ENCODE peak calls at places on chromosomes 6 and 20, in six cellular contexts. I is dorsolateral prefrontal cortex; P is CD8-positive, alpha-beta T cell; K is retinal pigment epithelial cell; E is A673; W is cardiac muscle cell. Z is an unnamed sample.

GRCh38 chr6:4355241-4355640 is 219.9 kb upstream of the ECI2 start:
- DNase-seq in K (peak), E (peak), I (no peak), P (no peak), W (peak), Z (peak)

GRCh38 chr6:6863957-6864639 is 243.7 kb upstream of the RREB1 start:
- DNase-seq in E (no peak), P (no peak), I (no peak), W (no peak), K (no peak), Z (no peak)

GRCh38 chr6:45845546-45845945 is 170.1 kb downstream of the CLIC5 start:
- DNase-seq in K (peak), P (no peak), E (peak), W (peak), I (no peak), Z (peak)

GRCh38 chr6:53587291-53587690 is 42.4 kb upstream of the GCLC start:
- DNase-seq in W (no peak), I (no peak), P (no peak), E (no peak), K (no peak), Z (no peak)

GRCh38 chr6:14739830-14740229 is 506.0 kb upstream of the JARID2 start:
- DNase-seq in I (no peak), E (no peak), P (no peak), K (no peak), W (no peak), Z (no peak)

GRCh38 chr6:30219244-30219643 is 6.0 kb upstream of the TRIM26 start:
- DNase-seq in I (no peak), P (peak), E (peak), K (no peak), W (peak), Z (peak)

GRCh38 chr6:24100336-24100735 is 25.7 kb upstream of the NRSN1 start:
- DNase-seq in P (no peak), I (no peak), K (no peak), W (no peak), E (no peak), Z (no peak)

GRCh38 chr6:136323431-136324112 is 33.9 kb upstream of the BCLAF1 start:
- DNase-seq in E (peak), P (no peak), K (peak), I (no peak), W (peak), Z (peak)

GRCh38 chr6:33776186-33776585 is 12.7 kb downstream of the LEMD2 start:
- DNase-seq in E (no peak), W (no peak), I (no peak), P (no peak), K (no peak), Z (no peak)

GRCh38 chr6:56799966-56800365 is 154.9 kb upstream of the BEND6 start:
- DNase-seq in W (no peak), E (no peak), I (no peak), P (no peak), K (no peak), Z (no peak)

GRCh38 chr6:148770408-148771211 is 23.8 kb downstream of the UST start:
- DNase-seq in E (no peak), K (no peak), P (no peak), I (no peak), W (no peak), Z (no peak)

GRCh38 chr20:53750827-53751393 is 157.3 kb upstream of the ZNF217 start:
- DNase-seq in W (peak), P (peak), K (no peak), E (peak), I (peak), Z (peak)

GRCh38 chr6:121856296-121856695 is 420.9 kb downstream of the GJA1 start:
- DNase-seq in E (peak), P (no peak), K (no peak), W (peak), I (no peak), Z (peak)

GRCh38 chr20:10641893-10642292 is 31.9 kb downstream of the JAG1 start:
- DNase-seq in E (no peak), K (no peak), P (no peak), W (no peak), I (no peak), Z (no peak)

DNA sequence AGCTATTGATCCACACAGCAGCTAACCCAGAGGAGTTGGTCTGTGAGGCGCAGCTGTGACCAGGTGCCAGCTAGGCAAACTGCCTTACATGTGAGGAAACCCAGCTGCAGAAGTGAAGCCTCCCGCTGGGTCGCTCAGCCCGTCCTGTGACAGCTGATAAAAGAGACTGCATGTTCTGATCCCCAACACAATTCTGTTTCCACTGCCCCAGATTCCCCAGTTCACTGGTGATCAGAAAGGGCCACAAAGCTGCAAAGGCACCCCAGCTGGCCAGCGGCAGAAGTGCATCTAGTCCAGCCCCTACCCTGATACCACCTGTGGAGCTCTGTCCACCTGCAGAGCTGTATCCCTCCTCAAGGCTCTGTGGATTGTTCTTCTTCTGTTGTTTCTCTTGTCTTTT is 64.5 kb downstream of the CTNNBL1 start:
- DNase-seq in W (no peak), P (no peak), I (no peak), K (no peak), E (no peak), Z (no peak)
- TF ChIP-seq CTCF in W (peak), P (no peak), I (no peak), K (peak), E (peak), Z (peak)

GRCh38 chr6:107634147-107635057 is 144.5 kb downstream of the SOBP start:
- DNase-seq in E (no peak), K (no peak), I (no peak), W (peak), P (no peak), Z (no peak)
- H3K4me3 ChIP-seq in E (no peak), K (peak), I (peak), W (no peak), P (peak), Z (no peak)

DNA sequence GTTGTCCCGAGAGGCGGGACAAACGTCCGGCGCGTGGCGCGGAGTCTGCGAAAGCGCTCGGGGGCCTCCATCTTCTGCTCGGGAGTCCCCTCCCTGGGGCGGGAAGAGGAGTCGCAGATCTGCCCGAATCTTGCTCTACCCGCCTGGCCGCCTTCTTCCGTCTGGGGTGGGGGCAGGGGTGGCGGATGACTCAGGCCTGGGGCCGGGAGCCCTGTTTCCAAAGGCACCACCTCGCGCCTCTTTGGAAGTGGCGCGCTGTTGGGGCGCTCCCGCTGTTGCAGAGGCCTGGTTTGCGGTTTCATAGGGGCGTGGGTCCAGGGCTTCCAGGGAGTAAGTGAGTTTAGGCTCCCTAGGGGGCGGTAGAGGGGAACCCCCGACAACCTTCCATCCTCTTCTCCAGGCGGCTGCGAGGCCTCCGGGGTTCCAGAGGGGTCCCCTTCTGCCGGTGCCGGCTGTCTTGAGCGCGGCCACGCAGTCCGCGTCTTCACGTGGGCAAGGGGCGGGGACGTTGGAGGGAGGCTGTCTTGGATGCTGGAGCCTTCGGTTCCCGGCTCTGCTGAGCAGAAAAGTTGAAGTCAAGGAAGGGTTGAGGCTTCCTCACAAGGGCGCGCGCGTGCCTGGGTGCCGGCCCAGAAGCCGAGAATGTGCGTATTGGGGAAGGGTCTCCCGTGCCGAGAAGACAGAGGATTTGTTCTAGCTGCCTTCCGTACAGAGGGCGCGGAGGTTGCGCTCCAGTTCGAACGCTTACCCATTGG is 2.6 kb upstream of the TFAP2C start:
- DNase-seq in I (no peak), E (peak), W (peak), P (no peak), K (no peak), Z (peak)
- TF ChIP-seq CTCF in I (no peak), E (peak), W (peak), P (no peak), K (peak), Z (peak)

GRCh38 chr20:48984575-48985219 is 61.4 kb upstream of the CSE1L start:
- DNase-seq in P (no peak), K (no peak), W (no peak), E (no peak), I (no peak), Z (peak)

GRCh38 chr20:48986899-48987298 is 59.2 kb upstream of the CSE1L start:
- DNase-seq in E (peak), P (no peak), W (peak), I (no peak), K (no peak), Z (no peak)

DNA sequence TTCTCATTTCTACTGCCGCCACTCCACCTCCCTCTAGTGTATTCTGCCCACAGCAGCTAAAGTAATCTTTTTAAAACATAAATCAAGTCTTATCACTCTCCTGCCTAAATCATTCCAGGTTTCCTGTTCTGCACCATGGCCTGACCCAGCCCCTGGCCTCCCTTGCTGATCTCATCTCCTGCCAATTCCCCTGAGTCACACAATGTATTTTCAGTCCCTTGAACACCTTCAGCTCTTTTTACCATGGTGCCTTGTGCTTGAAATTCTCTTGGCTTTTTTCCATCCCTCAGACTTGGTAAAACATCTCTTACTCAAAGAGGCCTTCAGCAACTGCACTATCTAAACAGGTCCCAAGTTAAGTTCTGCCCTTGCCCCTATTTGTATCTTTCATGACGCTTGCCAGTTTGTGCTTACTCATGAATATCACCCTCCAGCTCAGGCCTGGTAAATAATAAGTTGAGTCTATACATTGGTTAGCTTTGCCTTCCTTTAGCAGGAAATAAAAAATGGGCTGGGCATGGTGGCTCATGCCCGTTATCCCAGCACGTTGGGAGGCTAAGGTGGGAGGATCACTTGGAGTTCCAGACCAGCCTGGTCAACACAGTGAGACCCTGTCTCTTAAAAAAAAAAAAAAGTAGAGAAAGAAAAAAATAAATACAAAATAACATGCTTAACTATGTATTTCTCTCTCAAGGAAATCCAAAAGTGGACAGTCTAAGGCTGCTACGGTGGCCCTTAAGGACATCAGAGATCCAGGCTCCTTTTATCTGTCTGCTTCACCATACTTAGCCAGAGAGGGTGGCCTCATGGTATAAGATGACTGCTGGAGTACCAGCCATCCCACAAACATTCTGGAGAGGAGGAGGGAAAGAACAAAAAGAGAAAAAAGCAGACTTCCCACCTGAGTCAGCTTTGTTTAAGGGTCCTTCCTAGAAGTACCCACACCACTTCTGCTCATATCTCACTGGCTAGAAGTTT is 62.2 kb downstream of the ARFGEF2 start:
- DNase-seq in W (peak), I (no peak), E (peak), K (peak), P (no peak), Z (peak)
- H3K4me3 ChIP-seq in W (no peak), I (no peak), E (no peak), K (no peak), P (no peak), Z (no peak)